ENCODE peak calls at places on chromosomes 1 and 21, in seven cellular contexts. G, A, Z, U, I, S and F are unnamed samples. For H3K4me1, the result is how much of the 10 kb centered on the place peaks cover.

GRCh38 chr1:47223921-47224675 is 7.9 kb downstream of the TAL1 start:
- DNase-seq in A (no peak), S (no peak), I (no peak), Z (no peak), G (no peak), U (no peak), F (no peak)

GRCh38 chr1:60129916-60130315 is 56.3 kb upstream of the C1orf87 start:
- DNase-seq in I (no peak), Z (no peak), S (no peak), G (no peak), U (peak), A (no peak), F (no peak)

GRCh38 chr1:1112237-1112985 is 3.5 kb downstream of the C1orf159 start:
- DNase-seq in Z (no peak), I (no peak), U (no peak), A (no peak), G (no peak), S (no peak), F (no peak)

GRCh38 chr1:102858695-102859094 is 249.6 kb downstream of the COL11A1 start:
- DNase-seq in G (no peak), U (peak), A (no peak), S (no peak), I (no peak), Z (no peak), F (no peak)

GRCh38 chr21:36889401-36889800 is 77.1 kb downstream of the HLCS start:
- DNase-seq in A (no peak), U (peak), S (no peak), I (no peak), Z (no peak), G (no peak), F (no peak)

GRCh38 chr21:34994646-34995631 is 54.2 kb downstream of the RUNX1 start:
- DNase-seq in I (no peak), Z (no peak), G (no peak), A (no peak), U (no peak), S (no peak), F (no peak)

GRCh38 chr1:23865543-23865930 is 2.6 kb downstream of the FUCA1 start:
- DNase-seq in I (no peak), Z (peak), G (no peak), S (no peak), A (peak), U (peak), F (no peak)

GRCh38 chr1:116569776-116570357 is 959 bp downstream of the CD58 start:
- DNase-seq in S (no peak), U (peak), A (peak), G (peak), I (peak), Z (no peak), F (peak)

GRCh38 chr1:67791686-67792475 is 41.4 kb downstream of the GNG12 start:
- DNase-seq in U (peak), S (peak), A (peak), G (no peak), I (no peak), Z (peak), F (no peak)

GRCh38 chr1:228007801-228008341 is 1.1 kb downstream of the WNT3A start:
- DNase-seq in U (no peak), Z (no peak), S (no peak), A (no peak), G (no peak), I (peak), F (no peak)

GRCh38 chr1:60428161-60428560 is 354.6 kb upstream of the C1orf87 start:
- DNase-seq in U (peak), I (no peak), S (no peak), G (no peak), Z (peak), A (no peak), F (no peak)

GRCh38 chr1:212951058-212951923 is 950 bp downstream of the VASH2 start:
- DNase-seq in Z (no peak), I (no peak), U (no peak), G (no peak), A (no peak), S (no peak), F (no peak)

GRCh38 chr1:56156937-56157336 is 422.4 kb downstream of the PLPP3 start:
- DNase-seq in A (no peak), S (no peak), G (no peak), U (no peak), Z (no peak), I (peak), F (no peak)

DNA sequence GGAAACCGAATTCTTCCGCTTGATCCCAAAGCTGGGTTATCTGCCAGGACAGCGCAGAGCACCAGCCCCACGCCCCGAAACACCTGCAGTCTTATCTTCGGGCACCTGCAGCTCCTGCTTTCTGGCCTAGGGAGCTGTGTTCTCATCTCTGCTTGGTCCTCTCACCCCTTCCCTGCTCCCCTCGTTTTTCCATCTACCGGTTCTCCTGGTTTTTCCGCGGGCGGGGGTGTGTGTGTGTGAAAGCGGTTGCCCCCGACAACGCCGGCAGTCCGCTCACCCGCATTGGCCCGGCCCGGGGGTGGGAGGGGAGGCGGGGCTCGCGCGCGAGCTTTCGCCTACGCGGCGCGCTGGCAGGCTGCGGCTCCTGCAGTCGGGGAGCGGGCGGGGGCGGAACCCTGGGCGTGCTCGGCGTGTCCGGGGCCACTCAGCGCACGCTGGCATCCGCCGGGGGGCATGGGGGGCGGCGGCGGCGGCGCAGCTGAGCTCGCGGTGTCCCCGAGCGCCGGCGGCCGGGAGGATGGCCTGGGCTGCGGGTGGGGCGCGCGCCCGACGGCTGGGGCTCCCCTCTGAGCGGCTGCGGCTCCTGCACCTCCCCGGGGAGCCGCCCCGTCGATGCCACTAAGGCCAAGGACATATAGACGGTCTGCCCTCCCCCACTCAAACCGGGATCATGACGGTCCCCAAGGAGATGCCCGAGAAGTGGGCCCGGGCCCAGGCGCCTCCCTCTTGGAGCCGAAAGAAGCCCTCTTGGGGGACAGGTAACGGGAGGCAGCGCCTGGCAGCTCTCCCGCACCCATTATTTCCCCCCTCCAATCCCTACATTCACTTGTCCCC is 3.2 kb downstream of the ATP8B2 start:
- DNase-seq in I (peak), S (peak), Z (peak), A (peak), G (peak), U (peak), F (peak)
- H3K4me3 ChIP-seq in I (peak), S (peak), Z (peak), A (no peak), G (peak), U (peak), F (peak)

GRCh38 chr21:46061063-46061462 is 36.8 kb upstream of the COL6A2 start:
- DNase-seq in Z (no peak), A (no peak), I (peak), G (no peak), U (no peak), S (no peak), F (no peak)
- H3K4me1 ChIP-seq in Z (under half), A (under half), I (under half), G (under half), U (under half), S (under half), F (under half)

GRCh38 chr21:29157084-29157483 is 26.6 kb downstream of the MAP3K7CL start:
- DNase-seq in I (no peak), U (no peak), Z (no peak), S (no peak), A (no peak), G (no peak), F (no peak)

GRCh38 chr21:29154270-29154669 is 23.8 kb downstream of the MAP3K7CL start:
- DNase-seq in U (no peak), S (no peak), A (no peak), I (no peak), Z (no peak), G (no peak), F (no peak)

GRCh38 chr21:29155118-29155932 is 24.9 kb downstream of the MAP3K7CL start:
- DNase-seq in G (no peak), U (peak), A (peak), Z (peak), I (peak), S (no peak), F (no peak)

GRCh38 chr21:29152936-29153335 is 22.5 kb downstream of the MAP3K7CL start:
- DNase-seq in Z (peak), G (no peak), U (peak), I (no peak), A (no peak), S (no peak), F (no peak)

DNA sequence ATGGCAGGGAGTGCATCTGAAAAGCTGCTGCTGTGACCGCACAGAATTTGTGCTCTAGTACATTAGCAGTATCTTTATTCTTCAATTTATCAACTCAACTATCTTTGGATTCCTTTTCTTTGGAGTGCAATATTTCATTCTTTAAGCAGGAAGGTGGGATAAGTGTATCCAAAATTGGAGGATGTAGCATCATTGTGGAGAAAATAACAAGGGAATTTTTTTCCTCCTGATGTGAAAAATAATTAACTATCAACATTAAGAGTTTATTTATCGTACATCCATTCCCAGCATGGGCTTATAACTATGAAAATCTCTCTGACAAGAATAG is 25.5 kb downstream of the MAP3K7CL start:
- DNase-seq in S (no peak), A (no peak), U (no peak), Z (no peak), G (no peak), I (no peak), F (no peak)
- H3K27ac ChIP-seq in S (peak), A (no peak), U (no peak), Z (peak), G (no peak), I (peak), F (no peak)

GRCh38 chr1:36151845-36152203 is 2.5 kb upstream of the TRAPPC3 start:
- DNase-seq in U (peak), G (peak), Z (no peak), S (no peak), A (no peak), I (peak), F (peak)
- H3K4me3 ChIP-seq in U (no peak), G (peak), Z (no peak), S (no peak), A (no peak), I (no peak), F (peak)

DNA sequence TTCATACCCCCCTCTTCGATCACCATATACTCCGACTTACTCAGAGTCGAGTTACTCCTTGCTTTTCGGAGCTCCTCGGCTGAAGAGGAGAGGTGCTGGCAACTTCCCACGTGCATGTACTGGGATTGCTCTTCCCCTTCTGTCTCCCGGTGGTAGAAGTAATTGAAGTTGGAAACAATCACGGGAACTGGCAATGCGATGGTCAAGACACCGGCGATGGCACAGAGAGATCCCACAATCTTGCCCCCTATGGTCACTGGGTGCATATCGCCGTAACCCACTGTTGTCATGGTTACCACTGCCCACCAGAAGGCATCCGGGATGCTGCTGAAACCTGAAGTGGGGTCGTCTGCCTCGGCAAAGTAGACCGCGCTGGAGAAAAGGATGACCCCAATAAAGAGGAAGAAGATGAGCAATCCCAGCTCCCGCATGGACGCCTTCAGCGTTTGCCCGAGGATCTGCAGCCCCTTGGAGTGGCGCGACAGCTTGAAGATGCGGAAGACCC is 1.5 kb downstream of the KCNA3 start:
- DNase-seq in U (no peak), Z (no peak), I (peak), A (no peak), G (peak), S (no peak), F (peak)
- H3K4me1 ChIP-seq in U (under half), Z (under half), I (under half), A (under half), G (under half), S (under half), F (under half)

GRCh38 chr21:45484318-45484717 is 57.9 kb downstream of the SLC19A1 start:
- DNase-seq in A (no peak), Z (no peak), S (no peak), G (no peak), I (no peak), U (no peak), F (no peak)

GRCh38 chr21:45480701-45481500 is 61.3 kb downstream of the SLC19A1 start:
- DNase-seq in I (peak), Z (no peak), A (no peak), S (no peak), U (no peak), G (no peak), F (no peak)

GRCh38 chr21:45481566-45481965 is 60.7 kb downstream of the SLC19A1 start:
- DNase-seq in I (no peak), A (no peak), S (no peak), U (no peak), G (no peak), Z (no peak), F (no peak)

GRCh38 chr21:45482899-45483821 is 59.1 kb downstream of the SLC19A1 start:
- DNase-seq in U (no peak), S (no peak), I (peak), A (no peak), G (peak), Z (no peak), F (no peak)

GRCh38 chr21:45481977-45482898 is 60.0 kb downstream of the SLC19A1 start:
- DNase-seq in U (no peak), I (peak), A (no peak), Z (no peak), S (no peak), G (no peak), F (no peak)
- H3K27ac ChIP-seq in U (peak), I (no peak), A (no peak), Z (no peak), S (no peak), G (peak), F (no peak)